ENCODE peak calls at places on chromosomes 13 and 19, in ten cellular contexts. V is cardiac fibroblast; N is heart left ventricle; A is sciatic nerve; Z is stimulated activated CD4-positive, alpha-beta T cell treated with anti-CD3 and anti-CD28 coated beads, TNF-alpha, amount 100 ng/mL, for 1 hour; Q is fibroblast of gingiva; W is spleen; L is Jurkat, Clone E6-1; S is islet precursor cell; D is kidney tubule cell. P is an unnamed sample.

GRCh38 chr19:47512183-47512947 is 2.5 kb downstream of the NAPA start:
- DNase-seq in V (peak), N (no peak), A (no peak), Z (no peak), Q (peak), W (no peak), L (no peak), S (peak), D (peak), P (no peak)

GRCh38 chr19:51097796-51098195 is 10.4 kb downstream of the CTU1 start:
- DNase-seq in V (no peak), N (no peak), A (no peak), Z (no peak), Q (no peak), W (no peak), L (no peak), S (no peak), D (no peak), P (no peak)

GRCh38 chr19:5086232-5086631 is 117.3 kb downstream of the KDM4B start:
- DNase-seq in V (no peak), N (no peak), A (no peak), Z (no peak), Q (no peak), W (no peak), L (no peak), S (no peak), D (no peak), P (no peak)

GRCh38 chr19:38856813-38857212 is 7.0 kb upstream of the HNRNPL start:
- DNase-seq in V (no peak), N (no peak), A (no peak), Z (no peak), Q (no peak), W (no peak), L (no peak), S (no peak), D (no peak), P (no peak)

GRCh38 chr19:48182434-48182833 is 12.0 kb downstream of the ZSWIM9 start:
- DNase-seq in V (no peak), N (no peak), A (no peak), Z (no peak), Q (no peak), W (peak), L (no peak), S (no peak), D (no peak), P (no peak)

GRCh38 chr19:13794388-13794751 is 873 bp upstream of the ZSWIM4 start:
- DNase-seq in V (peak), N (peak), A (peak), Z (no peak), Q (peak), W (peak), L (no peak), S (no peak), D (peak), P (no peak)

GRCh38 chr19:19142347-19142746 is 4.1 kb upstream of the TMEM161A start:
- DNase-seq in V (no peak), N (no peak), A (no peak), Z (no peak), Q (no peak), W (no peak), L (no peak), S (no peak), D (no peak), P (no peak)

GRCh38 chr13:75830842-75831241 is 194.7 kb downstream of the LMO7 start:
- DNase-seq in V (peak), N (no peak), A (no peak), Z (no peak), Q (no peak), W (no peak), L (no peak), S (no peak), D (peak), P (no peak)

GRCh38 chr13:23701191-23701590 is 131.0 kb downstream of the TNFRSF19 start:
- DNase-seq in V (no peak), N (no peak), A (no peak), Z (no peak), Q (no peak), W (no peak), L (no peak), S (no peak), D (no peak), P (no peak)

GRCh38 chr19:11106477-11106876 is 17.2 kb downstream of the LDLR start:
- DNase-seq in V (no peak), N (peak), A (no peak), Z (no peak), Q (no peak), W (no peak), L (no peak), S (peak), D (no peak), P (no peak)